ENCODE peak calls at places on chromosomes 16 and 17, in eight cellular contexts. M is endothelial cell of umbilical vein; V is mesendoderm; F is progenitor cell of endocrine pancreas; T is effector CD4-positive, alpha-beta T cell; E is HTR-8/SVneo; U is T1000; O is stimulated activated CD8-positive, alpha-beta memory T cell treated with anti-CD3 and anti-CD28 coated beads, Interleukin-4, amount 100 ng/mL, for 1 hour. G is an unnamed sample.

GRCh38 chr16:30882429-30883310 is 11.2 kb downstream of the BCL7C start:
- DNase-seq in T (no peak), E (no peak), U (no peak), M (no peak), V (no peak), O (no peak), F (no peak), G (no peak)

GRCh38 chr16:24036614-24037013 is 200.8 kb downstream of the PRKCB start:
- DNase-seq in M (peak), T (peak), O (no peak), U (no peak), V (peak), E (peak), F (peak), G (peak)

GRCh38 chr17:3965123-3965800 is 1.0 kb upstream of the ATP2A3 start:
- DNase-seq in O (no peak), M (no peak), E (peak), U (no peak), F (no peak), V (peak), T (peak), G (no peak)

GRCh38 chr17:83155128-83156081 is 76.0 kb downstream of the METRNL start:
- DNase-seq in F (no peak), M (peak), E (no peak), O (no peak), T (no peak), V (no peak), U (no peak), G (peak)

GRCh38 chr17:50130778-50131317 is 888 bp upstream of the SAMD14 start:
- DNase-seq in F (no peak), U (no peak), V (peak), M (no peak), E (no peak), T (no peak), O (no peak), G (no peak)

GRCh38 chr16:56848955-56849689 is 15.9 kb upstream of the SLC12A3 start:
- DNase-seq in F (no peak), O (no peak), T (no peak), V (no peak), M (peak), E (no peak), U (no peak), G (peak)

GRCh38 chr17:76578376-76578775 is 7.3 kb downstream of the ST6GALNAC2 start:
- DNase-seq in F (no peak), T (no peak), V (no peak), E (no peak), O (no peak), M (no peak), U (no peak), G (no peak)

GRCh38 chr17:50865060-50865867 is 890 bp downstream of the TOB1 start:
- DNase-seq in F (peak), V (peak), O (peak), M (peak), E (no peak), U (peak), T (peak), G (peak)

GRCh38 chr16:61681673-61682072 is 354.6 kb downstream of the CDH8 start:
- DNase-seq in M (no peak), V (no peak), T (no peak), F (no peak), O (no peak), E (no peak), U (no peak), G (no peak)

GRCh38 chr17:33461051-33461450 is 168.0 kb upstream of the ASIC2 start:
- DNase-seq in U (no peak), T (no peak), M (no peak), E (no peak), F (no peak), O (no peak), V (no peak), G (no peak)

GRCh38 chr16:70706948-70707465 is 21.2 kb upstream of the MTSS2 start:
- DNase-seq in E (peak), V (no peak), T (no peak), M (peak), O (no peak), F (no peak), U (peak), G (no peak)

GRCh38 chr16:621526-622105 is 9.2 kb upstream of the WFIKKN1 start:
- DNase-seq in F (no peak), O (no peak), V (no peak), U (no peak), M (no peak), E (no peak), T (no peak), G (no peak)

GRCh38 chr16:81808933-81809480 is 29.9 kb downstream of the PLCG2 start:
- DNase-seq in E (no peak), V (no peak), O (no peak), F (no peak), M (no peak), U (no peak), T (no peak), G (no peak)

GRCh38 chr17:751269-752001 is 629 bp downstream of the GEMIN4 start:
- DNase-seq in E (peak), V (no peak), F (no peak), T (peak), M (peak), O (peak), U (no peak), G (peak)

GRCh38 chr17:48301002-48301401 is 129.0 kb downstream of the SKAP1 start:
- DNase-seq in E (no peak), V (no peak), M (no peak), T (no peak), O (no peak), U (no peak), F (no peak), G (no peak)

GRCh38 chr17:65099941-65100315 is 37.2 kb upstream of the RGS9 start:
- DNase-seq in F (no peak), T (peak), V (no peak), O (no peak), M (no peak), U (peak), E (no peak), G (no peak)

GRCh38 chr16:28298511-28298878 is 6.2 kb downstream of the SBK1 start:
- DNase-seq in M (no peak), T (no peak), V (peak), O (no peak), E (no peak), U (no peak), F (no peak), G (no peak)

GRCh38 chr17:42290577-42290976 is 2.3 kb downstream of the STAT5A start:
- DNase-seq in F (no peak), M (no peak), V (no peak), E (no peak), T (no peak), O (no peak), U (no peak), G (no peak)

GRCh38 chr17:50331085-50331791 is 14.7 kb upstream of the XYLT2 start:
- DNase-seq in O (no peak), T (no peak), M (no peak), F (no peak), E (no peak), V (no peak), U (peak), G (no peak)

G was measured in lung microvascular endothelial cell.